ENCODE peak calls at places on chromosome 6, in six cellular contexts. M is activated effector memory CD4-positive, alpha-beta T cell treated with Interleukin-2 at 50 U/mL for 16 hours; Z is NCI-H446; Q is pulmonary artery endothelial cell; U is activated naive CD4-positive, alpha-beta T cell treated with anti-CD3 and anti-CD28 coated beads for 36 hours; K is GM13976. E is an unnamed sample.

GRCh38 chr6:2666906-2667575 is 83.7 kb downstream of the MYLK4 start:
- DNase-seq in M (no peak), Z (no peak), Q (no peak), U (no peak), K (no peak), E (no peak)

GRCh38 chr6:72620866-72621242 is 1.0 kb upstream of the KCNQ5 start:
- DNase-seq in M (peak; percentile 1), Z (no peak), Q (no peak), U (peak; percentile 34), K (peak; percentile 32), E (no peak)

GRCh38 chr6:14711056-14711703 is 534.7 kb upstream of the JARID2 start:
- DNase-seq in M (no peak), Z (peak; percentile 61), Q (no peak), U (peak; percentile 86), K (peak; percentile 54), E (no peak)

GRCh38 chr6:4732691-4733315 is 43.4 kb upstream of the CDYL start:
- DNase-seq in M (no peak), Z (peak; percentile 34), Q (peak; percentile 64), U (no peak), K (no peak), E (peak; percentile 39)

GRCh38 chr6:91438570-91438969 is 851.7 kb upstream of the MAP3K7 start:
- DNase-seq in M (no peak), Z (no peak), Q (no peak), U (no peak), K (no peak), E (no peak)

GRCh38 chr6:96116674-96117073 is 100.9 kb downstream of the FUT9 start:
- DNase-seq in M (no peak), Z (no peak), Q (no peak), U (peak; percentile 4), K (peak; percentile 21), E (no peak)

GRCh38 chr6:79833264-79833663 is 114.1 kb downstream of the ELOVL4 start:
- DNase-seq in M (no peak), Z (peak; percentile 82), Q (no peak), U (no peak), K (no peak), E (no peak)

GRCh38 chr6:108748959-108749358 is 99.3 kb upstream of the ARMC2 start:
- DNase-seq in M (no peak), Z (no peak), Q (no peak), U (no peak), K (no peak), E (no peak)

GRCh38 chr6:111810321-111811235 is 62.7 kb downstream of the FYN start:
- DNase-seq in M (no peak), Z (no peak), Q (no peak), U (no peak), K (no peak), E (no peak)

GRCh38 chr6:113352029-113352801 is 504.9 kb upstream of the MARCKS start:
- DNase-seq in M (no peak), Z (no peak), Q (no peak), U (no peak), K (no peak), E (no peak)

GRCh38 chr6:5979650-5980427 is 26.9 kb downstream of the NRN1 start:
- DNase-seq in M (no peak), Z (no peak), Q (no peak), U (no peak), K (no peak), E (no peak)

GRCh38 chr6:91534614-91535013 is 947.7 kb upstream of the MAP3K7 start:
- DNase-seq in M (no peak), Z (no peak), Q (no peak), U (no peak), K (no peak), E (no peak)

GRCh38 chr6:81614292-81614691 is 138.2 kb downstream of the TENT5A start:
- DNase-seq in M (no peak), Z (no peak), Q (peak; percentile 45), U (no peak), K (no peak), E (peak; percentile 36)

GRCh38 chr6:29947292-29947980 is 5.1 kb downstream of the HLA-A start:
- DNase-seq in M (no peak), Z (no peak), Q (no peak), U (no peak), K (no peak), E (no peak)

GRCh38 chr6:19851273-19852089 is 14.3 kb downstream of the ID4 start:
- DNase-seq in M (no peak), Z (peak; percentile 78), Q (peak; percentile 5), U (no peak), K (peak; percentile 54), E (peak; percentile 16)

GRCh38 chr6:161088676-161089328 is 97.2 kb downstream of the MAP3K4 start:
- DNase-seq in M (no peak), Z (no peak), Q (no peak), U (no peak), K (no peak), E (no peak)

GRCh38 chr6:155219299-155219698 is 44.5 kb upstream of the CLDN20 start:
- DNase-seq in M (no peak), Z (no peak), Q (no peak), U (no peak), K (no peak), E (no peak)

GRCh38 chr6:45212976-45213375 is 115.2 kb upstream of the RUNX2 start:
- DNase-seq in M (no peak), Z (no peak), Q (no peak), U (peak; percentile 20), K (no peak), E (peak; percentile 10)

GRCh38 chr6:126007795-126008194 is 21.5 kb downstream of the TRMT11 start:
- DNase-seq in M (no peak), Z (no peak), Q (no peak), U (no peak), K (no peak), E (no peak)

GRCh38 chr6:150676339-150676738 is 76.7 kb downstream of the PLEKHG1 start:
- DNase-seq in M (no peak), Z (no peak), Q (no peak), U (no peak), K (no peak), E (no peak)

GRCh38 chr6:75922226-75922625 is 150.2 kb downstream of the IMPG1 start:
- DNase-seq in M (no peak), Z (no peak), Q (no peak), U (no peak), K (no peak), E (no peak)

GRCh38 chr6:111731404-111732195 is 125.9 kb upstream of the TRAF3IP2 start:
- DNase-seq in M (no peak), Z (no peak), Q (no peak), U (no peak), K (no peak), E (no peak)

GRCh38 chr6:168420084-168420483 is 20.9 kb upstream of the SMOC2 start:
- DNase-seq in M (no peak), Z (no peak), Q (no peak), U (no peak), K (no peak), E (no peak)

GRCh38 chr6:128464790-128465189 is 55.6 kb downstream of the PTPRK start:
- DNase-seq in M (no peak), Z (peak; percentile 21), Q (no peak), U (no peak), K (no peak), E (no peak)

GRCh38 chr6:148561629-148562028 is 185.2 kb upstream of the UST start:
- DNase-seq in M (no peak), Z (no peak), Q (no peak), U (no peak), K (no peak), E (no peak)

GRCh38 chr6:132446842-132447241 is 45.6 kb upstream of the MOXD1 start:
- DNase-seq in M (no peak), Z (no peak), Q (no peak), U (no peak), K (no peak), E (no peak)

GRCh38 chr6:137416376-137417109 is 77.7 kb downstream of the OLIG3 start:
- DNase-seq in M (no peak), Z (no peak), Q (no peak), U (no peak), K (no peak), E (no peak)